ENCODE peak calls at places on chromosomes 1 and 21, in seven cellular contexts. One of them, this sample, is unnamed. For H3K9me3 and H3K4me1, the result is how much of the 10 kb centered on the place peaks cover.

GRCh38 chr1:94142022-94142421 is 21.1 kb upstream of the ABCA4 start:
- DNase-seq in fibroblast of lung: peak
- DNase-seq in aorta: no peak
- DNase-seq in stomach: no peak
- DNase-seq in heart left ventricle: no peak
- DNase-seq in breast epithelium: no peak
- DNase-seq in heart right ventricle: no peak
- DNase-seq in this sample: no peak

GRCh38 chr1:185315364-185316108 is 1.5 kb downstream of the IVNS1ABP start:
- DNase-seq in fibroblast of lung: peak
- DNase-seq in aorta: no peak
- DNase-seq in stomach: peak
- DNase-seq in heart left ventricle: no peak
- DNase-seq in breast epithelium: no peak
- DNase-seq in heart right ventricle: no peak
- DNase-seq in this sample: peak

GRCh38 chr1:204065986-204066300 is 7.0 kb upstream of the SOX13 start:
- DNase-seq in fibroblast of lung: no peak
- DNase-seq in aorta: no peak
- DNase-seq in stomach: no peak
- DNase-seq in heart left ventricle: no peak
- DNase-seq in breast epithelium: no peak
- DNase-seq in heart right ventricle: no peak
- DNase-seq in this sample: no peak

GRCh38 chr1:169360415-169360814 is 7.2 kb downstream of the NME7 start:
- DNase-seq in fibroblast of lung: no peak
- DNase-seq in aorta: no peak
- DNase-seq in stomach: no peak
- DNase-seq in heart left ventricle: no peak
- DNase-seq in breast epithelium: no peak
- DNase-seq in heart right ventricle: no peak
- DNase-seq in this sample: no peak

GRCh38 chr1:76511226-76511625 is 356.1 kb upstream of the ST6GALNAC5 start:
- DNase-seq in fibroblast of lung: no peak
- DNase-seq in aorta: no peak
- DNase-seq in stomach: no peak
- DNase-seq in heart left ventricle: no peak
- DNase-seq in breast epithelium: no peak
- DNase-seq in heart right ventricle: no peak
- DNase-seq in this sample: peak

GRCh38 chr1:16236091-16236494 is 890 bp downstream of the CPLANE2 start:
- DNase-seq in fibroblast of lung: no peak
- DNase-seq in aorta: no peak
- DNase-seq in stomach: peak
- DNase-seq in heart left ventricle: no peak
- DNase-seq in breast epithelium: no peak
- DNase-seq in heart right ventricle: no peak
- DNase-seq in this sample: no peak

GRCh38 chr1:145983206-145983675 is 13.1 kb downstream of the TXNIP start:
- DNase-seq in fibroblast of lung: no peak
- DNase-seq in aorta: no peak
- DNase-seq in stomach: peak
- DNase-seq in heart left ventricle: peak
- DNase-seq in breast epithelium: peak
- DNase-seq in heart right ventricle: no peak
- DNase-seq in this sample: no peak

GRCh38 chr1:52967666-52968065 is 40.6 kb downstream of the SCP2 start:
- DNase-seq in fibroblast of lung: no peak
- DNase-seq in aorta: no peak
- DNase-seq in stomach: no peak
- DNase-seq in heart left ventricle: no peak
- DNase-seq in breast epithelium: no peak
- DNase-seq in heart right ventricle: no peak
- DNase-seq in this sample: no peak

GRCh38 chr1:176954242-176954641 is 210.3 kb downstream of the ASTN1 start:
- DNase-seq in fibroblast of lung: no peak
- DNase-seq in aorta: no peak
- DNase-seq in stomach: no peak
- DNase-seq in heart left ventricle: no peak
- DNase-seq in breast epithelium: no peak
- DNase-seq in heart right ventricle: no peak
- DNase-seq in this sample: no peak

GRCh38 chr1:100613817-100614559 is 76.0 kb downstream of the GPR88 start:
- DNase-seq in fibroblast of lung: no peak
- DNase-seq in aorta: no peak
- DNase-seq in stomach: no peak
- DNase-seq in heart left ventricle: no peak
- DNase-seq in breast epithelium: no peak
- DNase-seq in heart right ventricle: no peak
- DNase-seq in this sample: no peak

GRCh38 chr1:12315126-12315525 is 85.3 kb downstream of the VPS13D start:
- DNase-seq in fibroblast of lung: no peak
- DNase-seq in aorta: no peak
- DNase-seq in stomach: no peak
- DNase-seq in heart left ventricle: no peak
- DNase-seq in breast epithelium: no peak
- DNase-seq in heart right ventricle: no peak
- DNase-seq in this sample: no peak

GRCh38 chr1:223645903-223646302 is 19.6 kb downstream of the CAPN8 start:
- DNase-seq in fibroblast of lung: no peak
- DNase-seq in aorta: no peak
- DNase-seq in stomach: peak
- DNase-seq in heart left ventricle: no peak
- DNase-seq in breast epithelium: no peak
- DNase-seq in heart right ventricle: no peak
- DNase-seq in this sample: no peak

GRCh38 chr1:5651496-5651895 is 340.7 kb downstream of the NPHP4 start:
- DNase-seq in fibroblast of lung: no peak
- DNase-seq in aorta: peak
- DNase-seq in stomach: no peak
- DNase-seq in heart left ventricle: no peak
- DNase-seq in breast epithelium: no peak
- DNase-seq in heart right ventricle: no peak
- DNase-seq in this sample: no peak

GRCh38 chr1:183029591-183030000 is 6.4 kb downstream of the LAMC1 start:
- DNase-seq in fibroblast of lung: peak
- DNase-seq in aorta: no peak
- DNase-seq in stomach: no peak
- DNase-seq in heart left ventricle: no peak
- DNase-seq in breast epithelium: no peak
- DNase-seq in heart right ventricle: no peak
- DNase-seq in this sample: peak

GRCh38 chr1:208595745-208596144 is 351.6 kb upstream of the PLXNA2 start:
- DNase-seq in fibroblast of lung: peak
- DNase-seq in aorta: no peak
- DNase-seq in stomach: no peak
- DNase-seq in heart left ventricle: no peak
- DNase-seq in breast epithelium: no peak
- DNase-seq in heart right ventricle: no peak
- DNase-seq in this sample: no peak

GRCh38 chr21:41141031-41141457 is 26.9 kb upstream of the BACE2 start:
- DNase-seq in fibroblast of lung: peak
- DNase-seq in aorta: no peak
- DNase-seq in stomach: no peak
- DNase-seq in heart left ventricle: no peak
- DNase-seq in breast epithelium: no peak
- DNase-seq in heart right ventricle: no peak
- DNase-seq in this sample: no peak

GRCh38 chr1:21123287-21123961 is 53.3 kb downstream of the EIF4G3 start:
- DNase-seq in fibroblast of lung: peak
- DNase-seq in aorta: no peak
- DNase-seq in stomach: no peak
- DNase-seq in heart left ventricle: no peak
- DNase-seq in breast epithelium: no peak
- DNase-seq in heart right ventricle: no peak
- DNase-seq in this sample: no peak

GRCh38 chr1:64884261-64885040 is 81.9 kb downstream of the JAK1 start:
- DNase-seq in fibroblast of lung: peak
- DNase-seq in aorta: no peak
- DNase-seq in stomach: no peak
- DNase-seq in heart left ventricle: no peak
- DNase-seq in breast epithelium: no peak
- DNase-seq in heart right ventricle: no peak
- DNase-seq in this sample: no peak

GRCh38 chr1:201172999-201173610 is 17.5 kb upstream of the IGFN1 start:
- DNase-seq in fibroblast of lung: no peak
- DNase-seq in aorta: no peak
- DNase-seq in stomach: no peak
- DNase-seq in heart left ventricle: no peak
- DNase-seq in breast epithelium: no peak
- DNase-seq in heart right ventricle: no peak
- DNase-seq in this sample: no peak

GRCh38 chr1:21899972-21900371 is 37.1 kb downstream of the HSPG2 start:
- DNase-seq in fibroblast of lung: no peak
- DNase-seq in aorta: peak
- DNase-seq in stomach: no peak
- DNase-seq in heart left ventricle: peak
- DNase-seq in breast epithelium: no peak
- DNase-seq in heart right ventricle: peak
- DNase-seq in this sample: no peak

GRCh38 chr1:109799445-109799844 is 35.7 kb upstream of the EPS8L3 start:
- DNase-seq in fibroblast of lung: no peak
- DNase-seq in aorta: no peak
- DNase-seq in stomach: peak
- DNase-seq in heart left ventricle: no peak
- DNase-seq in breast epithelium: no peak
- DNase-seq in heart right ventricle: no peak
- DNase-seq in this sample: no peak

GRCh38 chr21:24011087-24011486 is 1596.2 kb downstream of the MRPL39 start:
- DNase-seq in fibroblast of lung: no peak
- DNase-seq in aorta: no peak
- DNase-seq in stomach: no peak
- DNase-seq in heart left ventricle: no peak
- DNase-seq in breast epithelium: no peak
- DNase-seq in heart right ventricle: no peak
- DNase-seq in this sample: no peak

DNA sequence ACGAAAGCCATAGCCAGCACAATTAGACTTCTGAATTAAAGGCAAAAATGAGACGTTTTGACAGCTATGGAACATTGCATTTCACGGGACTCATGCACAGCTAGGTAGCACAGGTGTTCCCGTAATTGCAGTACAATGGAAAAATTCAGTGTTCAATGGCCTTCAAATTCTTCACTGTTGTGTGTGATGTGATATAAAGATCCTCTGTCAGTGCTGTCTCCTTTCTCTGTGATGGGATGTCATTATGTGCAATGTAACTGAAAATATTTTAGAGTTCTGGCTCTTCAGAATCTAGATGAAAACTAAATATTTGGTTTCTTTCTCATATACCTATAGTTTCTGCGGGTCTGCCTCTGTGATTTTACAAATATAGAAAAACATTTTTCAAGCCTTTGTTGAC is 1599.7 kb downstream of the MRPL39 start:
- DNase-seq in fibroblast of lung: no peak
- DNase-seq in aorta: no peak
- DNase-seq in stomach: no peak
- DNase-seq in heart left ventricle: no peak
- DNase-seq in breast epithelium: no peak
- DNase-seq in heart right ventricle: no peak
- DNase-seq in this sample: no peak
- H3K9me3 ChIP-seq in fibroblast of lung: under half
- H3K9me3 ChIP-seq in aorta: under half
- H3K9me3 ChIP-seq in stomach: under half
- H3K9me3 ChIP-seq in heart left ventricle: under half
- H3K9me3 ChIP-seq in breast epithelium: under half
- H3K9me3 ChIP-seq in heart right ventricle: under half
- H3K9me3 ChIP-seq in this sample: under half

GRCh38 chr1:56569661-56570060 is 9.7 kb downstream of the PLPP3 start:
- DNase-seq in fibroblast of lung: no peak
- DNase-seq in aorta: no peak
- DNase-seq in stomach: no peak
- DNase-seq in heart left ventricle: no peak
- DNase-seq in breast epithelium: peak
- DNase-seq in heart right ventricle: no peak
- DNase-seq in this sample: peak
- H3K4me1 ChIP-seq in fibroblast of lung: under half
- H3K4me1 ChIP-seq in aorta: under half
- H3K4me1 ChIP-seq in stomach: half or more
- H3K4me1 ChIP-seq in heart left ventricle: half or more
- H3K4me1 ChIP-seq in breast epithelium: under half
- H3K4me1 ChIP-seq in heart right ventricle: half or more
- H3K4me1 ChIP-seq in this sample: half or more

DNA sequence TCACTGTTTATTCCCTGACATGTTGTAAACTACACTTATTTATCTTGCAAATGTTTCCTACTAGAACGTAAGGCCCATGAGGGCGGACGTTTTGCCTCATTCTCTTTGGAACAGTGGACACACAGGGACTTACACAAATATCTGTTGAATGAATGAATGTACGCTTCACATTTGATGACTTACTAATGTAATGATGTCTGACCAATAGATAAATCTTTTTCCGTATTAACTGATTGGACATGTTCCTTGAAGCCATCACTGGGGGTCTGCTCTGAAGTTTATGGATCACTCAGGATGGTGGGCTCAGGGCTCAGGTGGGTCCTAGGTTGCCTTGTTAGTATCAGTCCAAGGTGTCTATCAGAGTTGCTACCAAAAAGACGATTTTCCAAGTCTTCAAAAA is 763.2 kb upstream of the TPTE start:
- DNase-seq in fibroblast of lung: no peak
- DNase-seq in aorta: no peak
- DNase-seq in stomach: no peak
- DNase-seq in heart left ventricle: no peak
- DNase-seq in breast epithelium: no peak
- DNase-seq in heart right ventricle: no peak
- DNase-seq in this sample: no peak
- H3K9me3 ChIP-seq in fibroblast of lung: under half
- H3K9me3 ChIP-seq in aorta: under half
- H3K9me3 ChIP-seq in stomach: under half
- H3K9me3 ChIP-seq in heart left ventricle: under half
- H3K9me3 ChIP-seq in breast epithelium: under half
- H3K9me3 ChIP-seq in heart right ventricle: under half
- H3K9me3 ChIP-seq in this sample: under half

GRCh38 chr1:44485229-44485932 is 80.3 kb downstream of the RNF220 start:
- DNase-seq in fibroblast of lung: peak
- DNase-seq in aorta: no peak
- DNase-seq in stomach: no peak
- DNase-seq in heart left ventricle: no peak
- DNase-seq in breast epithelium: no peak
- DNase-seq in heart right ventricle: peak
- DNase-seq in this sample: no peak

GRCh38 chr1:44484155-44484688 is 79.2 kb downstream of the RNF220 start:
- DNase-seq in fibroblast of lung: peak
- DNase-seq in aorta: no peak
- DNase-seq in stomach: no peak
- DNase-seq in heart left ventricle: no peak
- DNase-seq in breast epithelium: no peak
- DNase-seq in heart right ventricle: no peak
- DNase-seq in this sample: no peak

GRCh38 chr1:44485933-44486475 is 80.9 kb downstream of the RNF220 start:
- DNase-seq in fibroblast of lung: no peak
- DNase-seq in aorta: no peak
- DNase-seq in stomach: no peak
- DNase-seq in heart left ventricle: no peak
- DNase-seq in breast epithelium: no peak
- DNase-seq in heart right ventricle: no peak
- DNase-seq in this sample: no peak

DNA sequence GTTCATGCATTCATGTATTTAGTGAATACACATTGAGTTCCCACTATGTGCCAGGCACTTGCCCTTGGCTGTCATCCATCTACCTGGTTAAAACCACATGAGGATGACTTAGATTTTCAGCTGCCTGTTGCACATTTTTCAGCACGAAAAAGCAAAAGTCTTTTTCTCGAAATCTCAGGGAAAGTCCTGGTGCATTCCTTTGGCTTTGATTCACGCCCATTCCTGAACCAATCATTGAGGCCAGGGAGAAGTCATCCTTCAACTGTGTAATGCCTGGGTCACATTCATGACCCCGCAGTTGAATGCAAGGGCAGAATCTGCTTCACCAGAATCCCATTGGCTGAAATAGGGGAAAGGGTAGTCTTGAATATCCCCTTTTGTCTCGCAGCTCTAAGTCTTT is 84.4 kb downstream of the RNF220 start:
- DNase-seq in fibroblast of lung: peak
- DNase-seq in aorta: no peak
- DNase-seq in stomach: no peak
- DNase-seq in heart left ventricle: no peak
- DNase-seq in breast epithelium: no peak
- DNase-seq in heart right ventricle: no peak
- DNase-seq in this sample: no peak
- H3K4me1 ChIP-seq in fibroblast of lung: under half
- H3K4me1 ChIP-seq in aorta: under half
- H3K4me1 ChIP-seq in stomach: under half
- H3K4me1 ChIP-seq in heart left ventricle: under half
- H3K4me1 ChIP-seq in breast epithelium: under half
- H3K4me1 ChIP-seq in heart right ventricle: under half
- H3K4me1 ChIP-seq in this sample: under half

This sample was measured in Caco-2.